ENCODE peak calls at places on chromosomes 6 and 20, in four cellular contexts. D is Caco-2; W is CD8-positive, alpha-beta T cell; E is effector memory CD4-positive, alpha-beta T cell. P is an unnamed sample. For H3K4me1, the result is how much of the 10 kb centered on the place peaks cover.

GRCh38 chr6:44096615-44097014 is 30.6 kb downstream of the MRPL14 start:
- DNase-seq in D (peak), W (peak), E (peak), P (peak)

GRCh38 chr6:6851059-6851658 is 256.6 kb upstream of the RREB1 start:
- DNase-seq in D (peak), W (no peak), E (no peak), P (no peak)

GRCh38 chr6:131143319-131143718 is 8.1 kb downstream of the AKAP7 start:
- DNase-seq in D (no peak), W (no peak), E (no peak), P (no peak)

GRCh38 chr6:128068110-128068460 is 167.2 kb upstream of the THEMIS start:
- DNase-seq in D (no peak), W (no peak), E (no peak), P (no peak)

GRCh38 chr6:108755257-108756240 is 92.7 kb upstream of the ARMC2 start:
- DNase-seq in D (no peak), W (no peak), E (no peak), P (no peak)

GRCh38 chr6:138622967-138623366 is 123.7 kb upstream of the NHSL1 start:
- DNase-seq in D (no peak), W (no peak), E (no peak), P (no peak)

GRCh38 chr6:33205172-33206026 is 944 bp downstream of the HSD17B8 start:
- DNase-seq in D (no peak), W (no peak), E (no peak), P (no peak)

GRCh38 chr20:10510216-10510615 is 75.1 kb downstream of the SLX4IP start:
- DNase-seq in D (no peak), W (no peak), E (no peak), P (no peak)

GRCh38 chr6:146410851-146411595 is 132.6 kb upstream of the RAB32 start:
- DNase-seq in D (no peak), W (no peak), E (no peak), P (no peak)

GRCh38 chr6:140427842-140428241 is 1053.4 kb upstream of the CITED2 start:
- DNase-seq in D (no peak), W (no peak), E (no peak), P (no peak)

GRCh38 chr6:40286027-40286426 is 301.1 kb downstream of the LRFN2 start:
- DNase-seq in D (no peak), W (no peak), E (no peak), P (no peak)

GRCh38 chr6:3237761-3238662 is 10.6 kb upstream of the TUBB2B start:
- DNase-seq in D (no peak), W (no peak), E (no peak), P (no peak)

GRCh38 chr20:24491043-24491756 is 21.8 kb downstream of the SYNDIG1 start:
- DNase-seq in D (no peak), W (no peak), E (no peak), P (no peak)

GRCh38 chr6:33320315-33321181 is 3.0 kb upstream of the ZBTB22 start:
- DNase-seq in D (no peak), W (no peak), E (no peak), P (no peak)

GRCh38 chr6:16783485-16783884 is 22.2 kb upstream of the ATXN1 start:
- DNase-seq in D (no peak), W (no peak), E (no peak), P (no peak)

GRCh38 chr6:54308677-54309315 is 555 bp downstream of the TINAG start:
- DNase-seq in D (no peak), W (no peak), E (no peak), P (no peak)

GRCh38 chr20:16048881-16049280 is 524.4 kb downstream of the KIF16B start:
- DNase-seq in D (no peak), W (no peak), E (no peak), P (no peak)

GRCh38 chr20:61249626-61250025 is 2.4 kb upstream of the CDH4 start:
- DNase-seq in D (no peak), W (no peak), E (no peak), P (no peak)

GRCh38 chr20:50023116-50023802 is 40.5 kb downstream of the SNAI1 start:
- DNase-seq in D (no peak), W (no peak), E (no peak), P (no peak)

GRCh38 chr20:1832634-1833033 is 62.6 kb upstream of the SIRPA start:
- DNase-seq in D (no peak), W (no peak), E (no peak), P (no peak)

GRCh38 chr6:108897371-108897770 is 49.1 kb downstream of the ARMC2 start:
- DNase-seq in D (peak), W (no peak), E (no peak), P (no peak)

GRCh38 chr6:55980627-55981211 is 105.3 kb upstream of the BMP5 start:
- DNase-seq in D (no peak), W (no peak), E (no peak), P (no peak)

GRCh38 chr6:147406783-147407182 is 101.7 kb upstream of the SAMD5 start:
- DNase-seq in D (no peak), W (no peak), E (no peak), P (no peak)

GRCh38 chr6:36758516-36759176 is 61.0 kb downstream of the RAB44 start:
- DNase-seq in D (no peak), W (no peak), E (no peak), P (no peak)

GRCh38 chr6:132830236-132830799 is 15.9 kb downstream of the RPS12 start:
- DNase-seq in D (no peak), W (no peak), E (no peak), P (no peak)

GRCh38 chr6:163867518-163868292 is 453.2 kb downstream of the QKI start:
- DNase-seq in D (no peak), W (no peak), E (no peak), P (no peak)

GRCh38 chr20:45036044-45036755 is 64.7 kb downstream of the KCNS1 start:
- DNase-seq in D (no peak), W (no peak), E (no peak), P (no peak)

GRCh38 chr6:145652572-145652971 is 82.7 kb downstream of the EPM2A start:
- DNase-seq in D (no peak), W (no peak), E (no peak), P (no peak)

GRCh38 chr6:50128420-50129005 is 78.8 kb upstream of the DEFB112 start:
- DNase-seq in D (no peak), W (no peak), E (no peak), P (no peak)

GRCh38 chr6:34243901-34244884 is 4.6 kb downstream of the SMIM29 start:
- DNase-seq in D (no peak), W (no peak), E (peak), P (no peak)

DNA sequence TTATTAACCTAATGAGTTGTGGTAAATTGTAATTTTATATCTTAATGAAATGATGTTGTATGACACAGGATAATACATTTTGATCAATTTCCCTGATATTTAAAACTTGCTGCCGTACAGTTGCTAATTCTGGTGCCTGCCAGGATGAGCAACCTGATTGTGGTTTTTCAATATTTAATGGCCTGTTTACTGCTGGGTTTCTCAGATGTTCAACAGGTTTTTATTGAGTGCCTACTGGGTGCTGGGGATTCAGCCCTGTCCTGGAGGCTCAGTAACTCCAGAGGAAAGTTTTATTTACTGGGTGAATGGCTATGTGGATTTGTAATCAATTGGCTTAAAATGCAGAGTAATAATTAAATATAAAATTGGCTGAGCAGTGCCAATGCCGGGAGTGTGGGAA is 8.0 kb downstream of the TOX2 start:
- DNase-seq in D (no peak), W (no peak), E (no peak), P (no peak)
- H3K4me1 ChIP-seq in D (under half), W (under half), E (under half), P (under half)

GRCh38 chr6:26157838-26158580 is 70.8 kb downstream of the HFE start:
- DNase-seq in D (peak), W (peak), E (peak), P (peak)
- H3K4me1 ChIP-seq in D (under half), W (under half), E (under half), P (under half)

GRCh38 chr6:42226251-42227143 is 8.8 kb upstream of the MRPS10 start:
- DNase-seq in D (peak), W (no peak), E (no peak), P (no peak)
- H3K4me1 ChIP-seq in D (under half), W (under half), E (under half), P (under half)

GRCh38 chr20:32964575-32964974 is 39.7 kb downstream of the SUN5 start:
- DNase-seq in D (no peak), W (no peak), E (no peak), P (no peak)

GRCh38 chr20:32963176-32963575 is 41.1 kb downstream of the SUN5 start:
- DNase-seq in D (peak), W (no peak), E (no peak), P (no peak)

GRCh38 chr20:32966382-32966781 is 37.9 kb downstream of the SUN5 start:
- DNase-seq in D (peak), W (no peak), E (no peak), P (no peak)

GRCh38 chr20:32965581-32966373 is 38.5 kb downstream of the SUN5 start:
- DNase-seq in D (peak), W (no peak), E (peak), P (no peak)

GRCh38 chr20:32965115-32965514 is 39.1 kb downstream of the SUN5 start:
- DNase-seq in D (peak), W (no peak), E (no peak), P (no peak)
- H3K4me1 ChIP-seq in D (under half), W (half or more), E (half or more), P (half or more)

P was measured in CD8-positive, alpha-beta memory T cell.